ENCODE peak calls at places on chromosome 15, in eight cellular contexts. V is K562, X is GM12878, Z is SK-N-SH, R is GM23338, H is Panc1, L is HepG2, W is A549. Y is an unnamed sample.

GRCh38 chr15:43911235-43911661 is 84.4 kb downstream of the WDR76 start:
- DNase-seq in V (no peak), X (no peak), Z (no peak), R (no peak), H (peak; percentile 41), L (no peak), W (peak; percentile 55), Y (no peak)

GRCh38 chr15:52567886-52568568 is 803 bp downstream of the ARPP19 start:
- DNase-seq in V (peak; percentile 30), X (no peak), Z (peak; percentile 33), R (peak; percentile 39), H (no peak), L (peak; percentile 36), W (peak; percentile 63), Y (no peak)

GRCh38 chr15:44593042-44593736 is 56.2 kb downstream of the EIF3J start:
- DNase-seq in V (no peak), X (no peak), Z (peak; percentile 15), R (no peak), H (no peak), L (no peak), W (peak; percentile 11), Y (no peak)

GRCh38 chr15:49877117-49877860 is 241.7 kb downstream of the ATP8B4 start:
- DNase-seq in V (no peak), X (no peak), Z (no peak), R (peak; percentile 11), H (no peak), L (no peak), W (no peak), Y (no peak)

GRCh38 chr15:73924258-73924921 is 1.9 kb upstream of the LOXL1 start:
- DNase-seq in V (no peak), X (no peak), Z (no peak), R (no peak), H (no peak), L (no peak), W (peak; percentile 12), Y (no peak)

GRCh38 chr15:72203507-72203837 is 5.9 kb upstream of the GRAMD2A start:
- DNase-seq in V (no peak), X (no peak), Z (peak; percentile 71), R (no peak), H (no peak), L (no peak), W (peak; percentile 45), Y (no peak)

GRCh38 chr15:71186267-71186666 is 71.0 kb downstream of the THSD4 start:
- DNase-seq in V (no peak), X (no peak), Z (no peak), R (no peak), H (no peak), L (no peak), W (no peak), Y (no peak)

GRCh38 chr15:70026991-70027390 is 70.7 kb downstream of the TLE3 start:
- DNase-seq in V (no peak), X (no peak), Z (no peak), R (no peak), H (no peak), L (no peak), W (no peak), Y (no peak)

GRCh38 chr15:95290376-95290973 is 1040.0 kb upstream of the NR2F2 start:
- DNase-seq in V (no peak), X (no peak), Z (no peak), R (no peak), H (no peak), L (no peak), W (no peak), Y (no peak)

GRCh38 chr15:69164807-69165636 is 4.6 kb downstream of the GLCE start:
- DNase-seq in V (no peak), X (no peak), Z (no peak), R (no peak), H (no peak), L (no peak), W (no peak), Y (no peak)

GRCh38 chr15:73901126-73901810 is 25.0 kb upstream of the LOXL1 start:
- DNase-seq in V (no peak), X (no peak), Z (no peak), R (no peak), H (no peak), L (no peak), W (no peak), Y (no peak)

GRCh38 chr15:70141376-70142071 is 43.8 kb upstream of the TLE3 start:
- DNase-seq in V (no peak), X (no peak), Z (no peak), R (no peak), H (no peak), L (no peak), W (no peak), Y (no peak)

DNA sequence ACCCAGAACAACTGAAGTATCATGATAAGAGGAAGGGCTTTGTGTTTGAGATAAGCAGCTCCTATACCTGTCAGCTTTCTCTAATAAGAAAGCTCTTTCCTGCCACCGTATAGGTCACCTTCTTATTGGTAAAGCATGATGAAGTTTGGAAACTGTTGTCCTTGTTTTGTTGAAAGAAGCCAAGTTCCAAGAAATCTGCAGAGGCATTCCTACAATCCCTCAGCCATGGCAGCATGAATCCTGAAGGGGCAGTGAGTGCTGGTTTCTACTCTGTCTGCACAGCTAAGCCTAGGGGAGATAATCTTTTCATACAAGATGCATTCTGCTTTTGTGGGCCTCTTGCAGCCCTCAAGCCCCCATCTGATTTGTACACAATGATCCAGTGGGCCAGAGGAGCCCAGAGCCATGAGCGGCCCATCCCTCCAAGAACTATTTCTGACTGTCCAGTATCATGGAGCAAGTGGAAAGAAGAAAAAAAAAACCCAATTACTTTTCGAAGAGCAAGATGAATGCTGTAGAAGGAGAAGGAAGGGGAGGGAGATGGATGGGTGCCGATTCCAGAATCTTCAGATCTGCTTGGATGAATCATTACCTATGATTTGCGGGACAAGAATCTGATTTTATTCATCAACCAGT is 1.9 kb upstream of the THBS1 start:
- DNase-seq in V (no peak), X (no peak), Z (no peak), R (peak; percentile 50), H (no peak), L (no peak), W (no peak), Y (no peak)
- H3K4me3 ChIP-seq in V (no peak overlapping the region), X (no peak overlapping the region), Z (no peak overlapping the region), R (peak overlapping the region; percentile 1), H (no peak overlapping the region), L (peak overlapping the region; percentile 88), W (peak overlapping the region; percentile 95), Y (no peak overlapping the region)

GRCh38 chr15:35522061-35522460 is 23.9 kb downstream of the DPH6 start:
- DNase-seq in V (no peak), X (no peak), Z (peak; percentile 16), R (peak; percentile 35), H (no peak), L (no peak), W (no peak), Y (no peak)

GRCh38 chr15:35514759-35515158 is 31.2 kb downstream of the DPH6 start:
- DNase-seq in V (no peak), X (no peak), Z (no peak), R (no peak), H (no peak), L (no peak), W (no peak), Y (no peak)

GRCh38 chr15:35519536-35520149 is 26.3 kb downstream of the DPH6 start:
- DNase-seq in V (peak; percentile 12), X (peak; percentile 19), Z (peak; percentile 11), R (peak; percentile 75), H (no peak), L (peak; percentile 45), W (peak; percentile 32), Y (no peak)
- TF ChIP-seq CTCF in V (peak; percentile 28), X (peak; percentile 41), Z (peak; percentile 87), R (peak; percentile 61), H (peak; percentile 64), L (peak; percentile 60), W (peak; percentile 60), Y (no peak)

DNA sequence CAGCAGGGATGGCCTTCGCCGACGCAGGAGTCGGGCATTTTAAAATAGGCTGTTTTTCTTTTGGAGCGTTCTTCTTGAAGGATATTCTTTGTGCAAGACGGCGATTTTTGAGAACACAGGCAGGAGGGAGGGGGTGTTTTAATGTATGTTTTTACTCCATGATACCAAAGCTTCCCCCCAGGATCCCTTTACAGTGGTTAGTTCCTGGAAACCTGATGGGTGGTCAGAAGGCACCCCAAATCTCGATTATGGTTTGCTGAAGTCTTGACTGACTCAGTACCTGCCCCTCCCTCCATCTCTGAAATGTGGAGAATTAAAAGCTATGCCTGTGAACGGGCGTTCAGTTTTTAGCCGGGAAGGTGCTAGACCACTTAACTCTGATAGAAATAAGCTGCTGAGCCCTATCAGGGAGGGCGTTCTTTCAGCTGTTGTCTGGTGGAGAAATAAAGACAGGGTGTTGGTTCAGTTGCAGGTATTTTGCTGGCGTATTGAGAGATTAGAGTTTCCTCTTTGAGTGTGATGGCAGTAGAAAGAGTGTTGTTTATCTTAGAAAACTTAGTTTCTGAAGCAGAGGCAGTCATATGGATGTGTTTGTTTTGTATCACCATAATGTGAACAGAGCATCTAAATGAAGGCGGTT is 3.4 kb downstream of the IGF1R start:
- DNase-seq in V (no peak), X (no peak), Z (no peak), R (no peak), H (no peak), L (no peak), W (peak; percentile 29), Y (no peak)
- TF ChIP-seq REST in V (no peak), X (no peak), Z (no peak), R (no peak), H (no peak), L (no peak), W (no peak), Y (no peak)

GRCh38 chr15:66801266-66801665 is 99.2 kb downstream of the SMAD6 start:
- DNase-seq in V (no peak), X (no peak), Z (no peak), R (no peak), H (no peak), L (no peak), W (no peak), Y (no peak)

GRCh38 chr15:66803182-66803729 is 101.2 kb downstream of the SMAD6 start:
- DNase-seq in V (peak; percentile 94), X (no peak), Z (peak; percentile 71), R (peak; percentile 68), H (peak; percentile 80), L (peak; percentile 84), W (peak; percentile 95), Y (no peak)

GRCh38 chr15:66800584-66801235 is 98.7 kb downstream of the SMAD6 start:
- DNase-seq in V (no peak), X (no peak), Z (no peak), R (no peak), H (no peak), L (no peak), W (peak; percentile 38), Y (no peak)

GRCh38 chr15:66803749-66804148 is 101.7 kb downstream of the SMAD6 start:
- DNase-seq in V (no peak), X (no peak), Z (no peak), R (no peak), H (no peak), L (no peak), W (no peak), Y (no peak)

GRCh38 chr15:66802087-66803001 is 100.3 kb downstream of the SMAD6 start:
- DNase-seq in V (no peak), X (no peak), Z (no peak), R (no peak), H (no peak), L (no peak), W (no peak), Y (no peak)
- H3K4me3 ChIP-seq in V (no peak overlapping the region), X (no peak overlapping the region), Z (no peak overlapping the region), R (no peak overlapping the region), H (no peak overlapping the region), L (peak overlapping the region; percentile 38), W (no peak overlapping the region), Y (no peak overlapping the region)